ENCODE peak calls at places on chromosomes 7 and 10, in ten cellular contexts. F is type B pancreatic cell, V is psoas muscle, J is LNCaP clone FGC, P is GM12865, A is RWPE1, K is fibroblast of the aortic adventitia, G is A549, N is glutamatergic neuron, U is Caco-2. O is an unnamed sample.

GRCh38 chr7:2181077-2181854 is 51.5 kb downstream of the MAD1L1 start:
- DNase-seq in F (no peak), V (no peak), J (no peak), P (peak; percentile 33), A (no peak), K (no peak), G (no peak), N (no peak), U (no peak), O (no peak)

GRCh38 chr7:80288175-80289122 is 153.8 kb downstream of the GNAI1 start:
- DNase-seq in F (no peak), V (no peak), J (no peak), P (no peak), A (no peak), K (peak; percentile 13), G (no peak), N (no peak), U (no peak), O (no peak)

GRCh38 chr7:128323489-128324362 is 20.0 kb downstream of the RBM28 start:
- DNase-seq in F (no peak), V (no peak), J (no peak), P (no peak), A (no peak), K (peak; percentile 53), G (no peak), N (no peak), U (no peak), O (no peak)

GRCh38 chr7:117588352-117588794 is 108.5 kb downstream of the CFTR start:
- DNase-seq in F (no peak), V (no peak), J (peak; percentile 90), P (peak; percentile 36), A (no peak), K (peak; percentile 65), G (no peak), N (no peak), U (peak; percentile 84), O (no peak)

GRCh38 chr7:13032524-13032923 is 345.1 kb downstream of the ARL4A start:
- DNase-seq in F (no peak), V (no peak), J (no peak), P (no peak), A (no peak), K (no peak), G (no peak), N (no peak), U (peak; percentile 33), O (no peak)

GRCh38 chr7:33836797-33837355 is 68.5 kb upstream of the BMPER start:
- DNase-seq in F (no peak), V (no peak), J (no peak), P (peak; percentile 15), A (no peak), K (no peak), G (no peak), N (no peak), U (peak; percentile 64), O (no peak)

GRCh38 chr7:113331155-113331898 is 213.0 kb upstream of the SMIM30 start:
- DNase-seq in F (no peak), V (peak; percentile 24), J (no peak), P (no peak), A (no peak), K (no peak), G (no peak), N (peak; percentile 81), U (peak; percentile 7), O (no peak)

GRCh38 chr10:71312840-71313789 is 5.9 kb upstream of the SLC29A3 start:
- DNase-seq in F (no peak), V (peak; percentile 82), J (peak; percentile 11), P (no peak), A (no peak), K (peak; percentile 85), G (no peak), N (no peak), U (no peak), O (no peak)

GRCh38 chr10:22253578-22253882 is 35.7 kb upstream of the EBLN1 start:
- DNase-seq in F (no peak), V (peak; percentile 71), J (no peak), P (no peak), A (no peak), K (no peak), G (no peak), N (peak; percentile 24), U (no peak), O (no peak)

GRCh38 chr7:150974468-150975391 is 3.4 kb downstream of the KCNH2 start:
- DNase-seq in F (no peak), V (no peak), J (no peak), P (peak; percentile 76), A (peak; percentile 17), K (no peak), G (peak; percentile 71), N (peak; percentile 63), U (peak; percentile 60), O (peak; percentile 88)

GRCh38 chr7:46387646-46388045 is 466.6 kb upstream of the IGFBP3 start:
- DNase-seq in F (no peak), V (no peak), J (no peak), P (no peak), A (no peak), K (peak; percentile 66), G (no peak), N (no peak), U (no peak), O (no peak)

GRCh38 chr7:46386428-46387399 is 465.6 kb upstream of the IGFBP3 start:
- DNase-seq in F (no peak), V (no peak), J (no peak), P (no peak), A (no peak), K (peak; percentile 28), G (no peak), N (no peak), U (no peak), O (no peak)

GRCh38 chr7:46389131-46389530 is 468.1 kb upstream of the IGFBP3 start:
- DNase-seq in F (no peak), V (no peak), J (no peak), P (no peak), A (no peak), K (no peak), G (no peak), N (no peak), U (no peak), O (no peak)

GRCh38 chr7:46383605-46384004 is 462.5 kb upstream of the IGFBP3 start:
- DNase-seq in F (no peak), V (no peak), J (no peak), P (peak; percentile 12), A (peak; percentile 57), K (peak; percentile 29), G (no peak), N (no peak), U (no peak), O (no peak)

GRCh38 chr7:46385662-46386309 is 464.7 kb upstream of the IGFBP3 start:
- DNase-seq in F (no peak), V (no peak), J (no peak), P (no peak), A (peak; percentile 55), K (peak; percentile 96), G (peak; percentile 31), N (no peak), U (no peak), O (no peak)
- TF ChIP-seq CTCF in F (no peak), V (no peak), J (no peak), P (no peak), A (no peak), K (no peak), G (no peak), N (no peak), U (no peak), O (no peak)

DNA sequence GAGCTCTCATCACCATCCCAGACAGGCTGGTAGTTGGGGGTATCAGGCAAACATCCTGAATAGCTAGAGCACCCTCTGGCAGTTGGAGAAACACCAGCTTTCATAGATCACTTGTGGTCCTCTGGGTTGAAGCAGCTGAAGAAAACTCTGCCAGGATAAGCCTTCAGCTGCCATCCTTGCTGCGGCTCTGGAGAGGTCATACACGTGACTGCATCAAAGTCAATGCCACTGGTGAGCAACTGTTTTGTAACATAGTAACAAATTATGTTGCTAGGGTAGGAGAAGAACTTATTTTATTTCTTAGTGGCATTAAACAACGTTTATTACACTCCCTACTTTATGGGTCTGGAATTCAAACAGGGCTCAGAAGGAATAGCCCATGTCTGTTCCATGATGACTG is 19.2 kb upstream of the PANK1 start:
- DNase-seq in F (no peak), V (peak; percentile 51), J (no peak), P (no peak), A (no peak), K (no peak), G (no peak), N (no peak), U (no peak), O (no peak)
- TF ChIP-seq CTCF in F (no peak), V (no peak), J (no peak), P (no peak), A (no peak), K (no peak), G (no peak), N (no peak), U (no peak), O (no peak)

GRCh38 chr10:120508966-120509365 is 51.9 kb downstream of the PLPP4 start:
- DNase-seq in F (no peak), V (no peak), J (no peak), P (no peak), A (no peak), K (no peak), G (no peak), N (no peak), U (no peak), O (no peak)
- TF ChIP-seq CTCF in F (no peak), V (no peak), J (no peak), P (no peak), A (no peak), K (no peak), G (no peak), N (no peak), U (no peak), O (no peak)

DNA sequence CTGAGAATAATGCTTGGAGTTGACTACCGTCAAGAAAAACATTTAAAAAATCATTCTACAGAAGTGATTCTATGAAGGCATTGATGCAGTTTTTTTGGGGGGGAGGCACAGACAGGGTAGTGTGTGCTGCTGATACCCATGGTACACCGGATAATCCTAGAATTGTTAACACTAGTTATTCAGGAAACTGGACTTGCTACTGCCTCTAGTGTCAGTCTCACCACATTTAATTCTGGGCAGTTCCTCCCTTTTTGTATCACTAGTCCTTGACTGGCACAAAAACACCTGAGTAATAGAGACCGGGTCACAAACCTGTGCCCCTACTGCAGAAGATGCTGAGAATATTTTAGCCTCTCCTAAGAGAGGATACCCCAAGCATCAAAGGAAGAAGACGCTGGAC is 13.0 kb upstream of the TCAF1 start:
- DNase-seq in F (no peak), V (no peak), J (no peak), P (no peak), A (no peak), K (no peak), G (no peak), N (no peak), U (no peak), O (no peak)
- TF ChIP-seq CTCF in F (no peak), V (no peak), J (no peak), P (no peak), A (no peak), K (peak; percentile 10), G (no peak), N (no peak), U (no peak), O (no peak)

GRCh38 chr7:27560706-27561235 is 101.9 kb downstream of the HIBADH start:
- DNase-seq in F (no peak), V (no peak), J (no peak), P (no peak), A (no peak), K (peak; percentile 67), G (no peak), N (no peak), U (no peak), O (no peak)
- TF ChIP-seq CTCF in F (no peak), V (no peak), J (no peak), P (no peak), A (no peak), K (peak; percentile 18), G (no peak), N (peak; percentile 18), U (no peak), O (no peak)

GRCh38 chr10:69141304-69141703 is 17.3 kb downstream of the VPS26A start:
- DNase-seq in F (no peak), V (no peak), J (no peak), P (no peak), A (no peak), K (no peak), G (no peak), N (no peak), U (no peak), O (no peak)
- TF ChIP-seq CTCF in F (no peak), V (no peak), J (no peak), P (no peak), A (no peak), K (no peak), G (no peak), N (no peak), U (no peak), O (no peak)

O was measured in GM20000.